ENCODE peak calls at places on chromosomes 12 and 14, in four cellular contexts. X is K562, E is GM12878, V is HepG2. W is an unnamed sample.

GRCh38 chr12:65525501-65526141 is 247.1 kb downstream of the MSRB3 start:
- DNase-seq in X (no peak), V (no peak), E (no peak), W (no peak)

GRCh38 chr14:75453817-75454434 is 26.1 kb downstream of the JDP2 start:
- DNase-seq in V (no peak), X (peak; percentile 25), E (peak; percentile 61), W (peak; percentile 29)

GRCh38 chr12:111748867-111749266 is 17.9 kb upstream of the ALDH2 start:
- DNase-seq in V (no peak), E (no peak), X (no peak), W (no peak)

GRCh38 chr14:23669441-23669840 is 33.3 kb downstream of the DHRS2 start:
- DNase-seq in X (no peak), V (no peak), E (no peak), W (no peak)

GRCh38 chr12:30286345-30286926 is 409.2 kb downstream of the IPO8 start:
- DNase-seq in V (peak; percentile 6), E (no peak), X (no peak), W (no peak)

GRCh38 chr14:56195727-56196126 is 77.5 kb downstream of the PELI2 start:
- DNase-seq in E (peak; percentile 30), X (no peak), V (no peak), W (no peak)

GRCh38 chr12:8658361-8658760 is 4.3 kb downstream of the MFAP5 start:
- DNase-seq in E (no peak), X (no peak), V (no peak), W (no peak)

GRCh38 chr14:36605506-36605857 is 23.1 kb upstream of the NKX2-8 start:
- DNase-seq in E (no peak), X (no peak), V (peak; percentile 33), W (no peak)

GRCh38 chr12:56152132-56152755 is at the start of gene MYL6B:
- DNase-seq in E (peak; percentile 66), X (peak; percentile 85), V (peak; percentile 83), W (peak; percentile 91)

GRCh38 chr12:31749024-31749704 is 20.3 kb upstream of the AMN1 start:
- DNase-seq in V (peak; percentile 99), X (peak; percentile 81), E (peak; percentile 99), W (peak; percentile 33)

GRCh38 chr12:103680591-103681065 is 93.6 kb downstream of the STAB2 start:
- DNase-seq in V (no peak), E (no peak), X (peak; percentile 53), W (no peak)

GRCh38 chr12:112252184-112252583 is 126.8 kb downstream of the TRAFD1 start:
- DNase-seq in V (no peak), E (no peak), X (no peak), W (no peak)

GRCh38 chr12:1532367-1532752 is 62.0 kb downstream of the FBXL14 start:
- DNase-seq in E (no peak), X (no peak), V (no peak), W (no peak)
- TF ChIP-seq ETV6 in E (no peak), X (no peak), V (no peak), W (no peak)

GRCh38 chr14:53924754-53925153 is 31.9 kb downstream of the BMP4 start:
- DNase-seq in X (no peak), E (no peak), V (peak; percentile 37), W (no peak)

GRCh38 chr14:53916239-53916638 is 40.4 kb downstream of the BMP4 start:
- DNase-seq in V (peak; percentile 36), X (no peak), E (no peak), W (no peak)

GRCh38 chr14:53915364-53916014 is 41.1 kb downstream of the BMP4 start:
- DNase-seq in V (no peak), X (no peak), E (no peak), W (no peak)

GRCh38 chr14:53925201-53925766 is 31.3 kb downstream of the BMP4 start:
- DNase-seq in V (no peak), E (no peak), X (no peak), W (no peak)

DNA sequence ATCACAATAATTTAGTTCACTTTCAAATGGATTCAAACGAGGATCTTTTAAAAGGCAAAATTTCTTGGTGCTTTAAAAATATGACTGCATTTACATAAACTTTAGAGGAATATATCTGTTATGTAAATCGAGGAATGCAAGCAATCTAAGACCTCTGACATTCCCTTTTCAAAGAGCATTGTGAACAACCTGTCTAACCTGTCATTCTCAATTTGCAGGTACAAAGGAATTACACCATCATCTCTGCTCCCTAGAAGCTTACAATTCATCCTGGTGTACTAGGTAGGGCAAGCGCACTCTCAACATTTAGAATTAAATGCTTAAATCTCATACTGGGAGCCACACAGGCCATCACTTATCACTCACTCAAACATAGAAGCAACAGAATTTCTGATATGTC is 35.6 kb downstream of the BMP4 start:
- DNase-seq in V (no peak), X (no peak), E (no peak), W (no peak)
- TF ChIP-seq ETV6 in V (no peak), X (no peak), E (no peak), W (no peak)

DNA sequence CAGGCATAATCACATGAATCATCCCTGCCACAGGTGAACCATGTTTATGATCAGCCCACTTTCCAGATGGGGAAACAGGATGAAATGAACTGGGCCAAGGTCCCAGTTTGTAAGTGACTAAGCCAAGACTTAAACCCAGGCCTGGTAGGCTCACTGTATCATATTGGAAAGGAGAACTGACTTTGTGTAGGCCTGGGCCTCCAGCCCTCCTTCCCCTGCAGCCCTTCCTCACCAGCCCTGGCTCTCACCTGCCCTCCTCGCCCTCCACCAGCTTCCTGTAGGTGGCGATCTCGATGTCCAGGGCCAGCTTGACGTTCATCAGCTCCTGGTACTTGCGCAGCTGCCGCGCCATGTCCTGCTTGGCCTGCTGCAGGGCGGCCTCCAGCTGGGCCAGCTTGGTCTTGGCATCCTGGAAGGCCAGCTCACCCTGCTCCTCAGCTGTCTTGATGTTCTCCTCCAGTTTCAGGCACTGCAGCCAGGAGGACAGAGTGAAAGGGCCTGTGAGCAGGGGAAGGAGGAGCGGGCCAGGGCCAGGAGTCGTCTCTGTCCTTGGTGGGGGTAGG is 19.8 kb downstream of the KRT80 start:
- DNase-seq in X (peak; percentile 30), E (no peak), V (peak; percentile 39), W (peak; percentile 79)
- TF ChIP-seq ETV6 in X (no peak), E (no peak), V (no peak), W (no peak)

DNA sequence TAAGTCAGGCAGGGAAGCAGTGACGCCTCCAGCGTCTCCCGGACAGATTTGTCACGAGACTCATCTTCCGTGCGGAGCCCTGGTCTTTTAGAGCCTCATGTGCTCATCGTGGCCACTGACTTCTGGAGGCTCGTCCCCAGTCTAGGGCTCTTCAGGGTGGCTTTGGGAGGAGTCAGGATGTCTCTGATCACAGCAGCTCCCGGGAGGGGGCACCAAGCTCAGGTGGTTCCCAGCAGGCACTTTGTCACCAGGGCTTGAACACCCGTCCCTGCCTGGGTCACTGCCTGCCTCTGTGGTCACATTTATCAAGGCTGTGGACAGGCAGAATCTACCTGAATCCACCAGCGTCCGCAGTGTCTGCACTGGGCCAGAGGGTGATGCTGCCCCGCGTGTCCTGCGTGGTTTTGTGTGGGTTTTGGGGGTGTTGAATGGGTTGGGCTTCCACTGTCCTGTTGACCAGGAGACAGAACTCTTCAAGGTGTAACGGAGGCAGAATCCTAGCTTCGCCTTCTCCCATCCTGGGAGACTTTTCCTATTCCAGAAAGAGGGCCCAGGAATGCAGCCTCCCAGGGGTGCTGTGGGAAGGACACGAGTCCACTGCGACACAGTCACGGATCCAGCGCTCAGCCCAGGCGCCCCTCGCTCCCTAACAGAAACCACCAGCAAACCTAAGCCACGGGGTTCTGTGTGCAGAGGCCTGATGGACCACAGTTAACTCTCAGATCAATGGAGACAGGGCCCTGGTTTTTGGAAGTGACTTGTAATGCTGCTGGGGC is 132.3 kb downstream of the ADGRD1 start:
- DNase-seq in E (no peak), X (no peak), V (no peak), W (no peak)
- TF ChIP-seq ETV6 in E (no peak), X (no peak), V (no peak), W (no peak)

DNA sequence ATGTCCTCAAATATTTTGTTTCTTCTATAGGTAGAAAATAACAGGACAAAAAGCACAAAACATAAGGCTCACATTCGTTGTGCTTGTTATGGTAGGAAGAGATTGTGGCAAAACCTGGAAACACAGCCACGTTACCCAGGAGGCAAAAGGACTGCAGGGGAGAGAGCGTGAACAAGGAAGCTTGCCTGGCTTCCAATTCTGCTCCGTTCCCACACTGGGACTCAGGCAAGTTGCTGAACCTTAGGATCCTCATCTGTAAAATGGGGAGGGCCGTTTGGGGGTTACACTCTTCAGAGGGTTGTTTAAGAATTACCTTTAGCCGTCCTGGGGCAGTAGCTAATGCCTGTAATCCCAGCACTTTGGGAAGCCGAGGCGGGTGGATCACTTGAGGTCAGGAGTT is 205.3 kb downstream of the SSPN start:
- DNase-seq in X (no peak), E (no peak), V (no peak), W (no peak)
- TF ChIP-seq ETV6 in X (no peak), E (no peak), V (no peak), W (no peak)

GRCh38 chr12:120759591-120760348 is 34.1 kb downstream of the ACADS start:
- DNase-seq in X (no peak), E (no peak), V (no peak), W (no peak)
- TF ChIP-seq ETV6 in X (no peak), E (no peak), V (no peak), W (no peak)

GRCh38 chr12:52539024-52539820 is 13.7 kb downstream of the KRT71 start:
- DNase-seq in E (no peak), V (no peak), X (no peak), W (no peak)
- TF ChIP-seq ETV6 in E (no peak), V (no peak), X (no peak), W (no peak)

W was measured in WTC11.